ENCODE peak calls at places on chromosomes 6 and 20, in six cellular contexts. One of them, this sample, is unnamed.

GRCh38 chr20:22962567-22963439 is 72.3 kb upstream of the SSTR4 start:
- DNase-seq in trophoblast cell: no peak
- DNase-seq in IMR-90: no peak
- DNase-seq in neuronal stem cell: no peak
- DNase-seq in H9: no peak
- DNase-seq in mesenchymal stem cell: no peak
- DNase-seq in this sample: no peak

GRCh38 chr6:38055210-38055609 is 235.7 kb downstream of the ZFAND3 start:
- DNase-seq in mesenchymal stem cell: no peak
- DNase-seq in trophoblast cell: no peak
- DNase-seq in H9: no peak
- DNase-seq in IMR-90: no peak
- DNase-seq in neuronal stem cell: no peak
- DNase-seq in this sample: no peak

GRCh38 chr20:6848992-6849391 is 81.5 kb downstream of the BMP2 start:
- DNase-seq in mesenchymal stem cell: no peak
- DNase-seq in H9: no peak
- DNase-seq in trophoblast cell: no peak
- DNase-seq in IMR-90: no peak
- DNase-seq in neuronal stem cell: no peak
- DNase-seq in this sample: no peak

GRCh38 chr6:39770476-39770875 is 21.7 kb upstream of the DAAM2 start:
- DNase-seq in IMR-90: no peak
- DNase-seq in trophoblast cell: no peak
- DNase-seq in H9: no peak
- DNase-seq in mesenchymal stem cell: no peak
- DNase-seq in neuronal stem cell: no peak
- DNase-seq in this sample: no peak

GRCh38 chr6:144482142-144482541 is 197.0 kb downstream of the UTRN start:
- DNase-seq in IMR-90: peak; percentile 81
- DNase-seq in trophoblast cell: peak; percentile 75
- DNase-seq in H9: peak; percentile 71
- DNase-seq in mesenchymal stem cell: peak; percentile 77
- DNase-seq in neuronal stem cell: peak; percentile 39
- DNase-seq in this sample: peak; percentile 43

GRCh38 chr6:163347021-163347446 is 67.5 kb upstream of the QKI start:
- DNase-seq in trophoblast cell: no peak
- DNase-seq in IMR-90: no peak
- DNase-seq in mesenchymal stem cell: no peak
- DNase-seq in H9: no peak
- DNase-seq in neuronal stem cell: no peak
- DNase-seq in this sample: no peak

GRCh38 chr6:97626586-97627441 is 343.8 kb upstream of the MMS22L start:
- DNase-seq in mesenchymal stem cell: peak; percentile 5
- DNase-seq in trophoblast cell: no peak
- DNase-seq in IMR-90: peak; percentile 3
- DNase-seq in H9: no peak
- DNase-seq in neuronal stem cell: peak; percentile 5
- DNase-seq in this sample: no peak

GRCh38 chr6:95413789-95414188 is 163.5 kb upstream of the MANEA start:
- DNase-seq in neuronal stem cell: no peak
- DNase-seq in mesenchymal stem cell: no peak
- DNase-seq in trophoblast cell: no peak
- DNase-seq in H9: no peak
- DNase-seq in IMR-90: no peak
- DNase-seq in this sample: no peak

GRCh38 chr6:82589509-82590206 is 226.0 kb downstream of the TPBG start:
- DNase-seq in trophoblast cell: no peak
- DNase-seq in H9: peak; percentile 58
- DNase-seq in mesenchymal stem cell: peak; percentile 84
- DNase-seq in neuronal stem cell: peak; percentile 12
- DNase-seq in IMR-90: peak; percentile 64
- DNase-seq in this sample: peak; percentile 7

GRCh38 chr6:25309886-25310285 is 30.7 kb downstream of the CARMIL1 start:
- DNase-seq in H9: no peak
- DNase-seq in neuronal stem cell: no peak
- DNase-seq in IMR-90: no peak
- DNase-seq in trophoblast cell: no peak
- DNase-seq in mesenchymal stem cell: no peak
- DNase-seq in this sample: no peak

GRCh38 chr6:25303234-25303633 is 24.1 kb downstream of the CARMIL1 start:
- DNase-seq in neuronal stem cell: no peak
- DNase-seq in trophoblast cell: no peak
- DNase-seq in H9: no peak
- DNase-seq in IMR-90: no peak
- DNase-seq in mesenchymal stem cell: no peak
- DNase-seq in this sample: no peak

GRCh38 chr6:25307805-25308494 is 28.8 kb downstream of the CARMIL1 start:
- DNase-seq in trophoblast cell: no peak
- DNase-seq in mesenchymal stem cell: no peak
- DNase-seq in IMR-90: no peak
- DNase-seq in H9: no peak
- DNase-seq in neuronal stem cell: no peak
- DNase-seq in this sample: no peak

GRCh38 chr6:25302677-25303128 is 23.5 kb downstream of the CARMIL1 start:
- DNase-seq in IMR-90: peak; percentile 76
- DNase-seq in H9: no peak
- DNase-seq in mesenchymal stem cell: peak; percentile 80
- DNase-seq in trophoblast cell: no peak
- DNase-seq in neuronal stem cell: no peak
- DNase-seq in this sample: no peak

DNA sequence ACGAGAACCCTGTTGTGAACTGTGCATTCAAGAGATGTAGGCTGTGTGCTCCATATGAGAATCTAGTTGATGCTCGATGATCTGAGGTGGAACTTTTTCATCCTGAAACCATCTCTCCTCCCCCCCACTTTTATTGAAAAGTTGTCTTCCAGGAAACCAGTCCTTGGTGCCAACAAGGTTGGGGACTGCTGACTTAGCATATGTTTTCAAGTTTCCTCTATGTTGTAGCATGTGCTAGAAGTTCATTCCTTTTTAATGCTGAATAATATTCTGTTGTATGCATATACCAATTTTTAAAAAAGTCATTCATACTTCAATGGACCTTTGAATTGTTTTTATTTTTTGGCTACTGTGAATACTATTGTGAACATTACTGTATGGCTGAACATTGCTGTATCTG is 27.2 kb downstream of the CARMIL1 start:
- DNase-seq in IMR-90: no peak
- DNase-seq in H9: no peak
- DNase-seq in trophoblast cell: no peak
- DNase-seq in neuronal stem cell: no peak
- DNase-seq in mesenchymal stem cell: no peak
- DNase-seq in this sample: no peak
- H4K91ac ChIP-seq in IMR-90: no peak overlapping the region
- H4K91ac ChIP-seq in H9: no peak overlapping the region
- H4K91ac ChIP-seq in trophoblast cell: no peak overlapping the region
- H4K91ac ChIP-seq in neuronal stem cell: no peak overlapping the region
- H4K91ac ChIP-seq in mesenchymal stem cell: no peak overlapping the region
- H4K91ac ChIP-seq in this sample: no peak overlapping the region

DNA sequence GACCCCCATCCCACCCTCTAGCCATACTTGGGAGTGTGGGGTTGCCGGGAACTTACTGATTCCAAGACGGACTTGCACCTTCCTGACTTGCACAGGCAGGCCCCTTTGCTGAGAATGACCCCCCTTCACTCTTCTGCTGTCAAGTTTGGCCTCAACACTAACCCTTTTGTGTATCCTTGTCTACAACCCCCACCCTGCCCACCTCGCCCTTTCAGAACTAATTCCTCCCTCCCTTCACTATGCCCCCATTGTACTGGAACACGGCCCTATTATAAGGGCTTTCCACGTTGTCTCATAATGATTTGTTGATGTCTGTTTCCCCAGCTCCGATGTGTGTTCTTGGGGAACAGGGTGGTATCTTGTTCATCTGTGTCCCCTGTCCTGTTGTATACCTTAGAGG is 4.4 kb upstream of the NEDD9 start:
- DNase-seq in trophoblast cell: no peak
- DNase-seq in mesenchymal stem cell: no peak
- DNase-seq in IMR-90: no peak
- DNase-seq in neuronal stem cell: no peak
- DNase-seq in H9: no peak
- DNase-seq in this sample: no peak
- H4K91ac ChIP-seq in trophoblast cell: no peak overlapping the region
- H4K91ac ChIP-seq in mesenchymal stem cell: no peak overlapping the region
- H4K91ac ChIP-seq in IMR-90: no peak overlapping the region
- H4K91ac ChIP-seq in neuronal stem cell: no peak overlapping the region
- H4K91ac ChIP-seq in H9: no peak overlapping the region
- H4K91ac ChIP-seq in this sample: no peak overlapping the region

GRCh38 chr6:113182370-113183141 is 674.6 kb upstream of the MARCKS start:
- DNase-seq in mesenchymal stem cell: peak; percentile 70
- DNase-seq in trophoblast cell: no peak
- DNase-seq in H9: no peak
- DNase-seq in IMR-90: peak; percentile 83
- DNase-seq in neuronal stem cell: no peak
- DNase-seq in this sample: no peak

GRCh38 chr6:113178349-113178748 is 678.8 kb upstream of the MARCKS start:
- DNase-seq in IMR-90: peak; percentile 56
- DNase-seq in mesenchymal stem cell: no peak
- DNase-seq in H9: no peak
- DNase-seq in neuronal stem cell: no peak
- DNase-seq in trophoblast cell: no peak
- DNase-seq in this sample: no peak

GRCh38 chr6:113184736-113185135 is 672.4 kb upstream of the MARCKS start:
- DNase-seq in mesenchymal stem cell: no peak
- DNase-seq in trophoblast cell: no peak
- DNase-seq in H9: no peak
- DNase-seq in neuronal stem cell: no peak
- DNase-seq in IMR-90: peak; percentile 9
- DNase-seq in this sample: no peak

GRCh38 chr6:113184291-113184690 is 672.9 kb upstream of the MARCKS start:
- DNase-seq in IMR-90: peak; percentile 94
- DNase-seq in mesenchymal stem cell: peak; percentile 67
- DNase-seq in neuronal stem cell: no peak
- DNase-seq in trophoblast cell: peak; percentile 32
- DNase-seq in H9: no peak
- DNase-seq in this sample: no peak

GRCh38 chr6:113181164-113181563 is 676.0 kb upstream of the MARCKS start:
- DNase-seq in H9: no peak
- DNase-seq in mesenchymal stem cell: no peak
- DNase-seq in trophoblast cell: no peak
- DNase-seq in neuronal stem cell: no peak
- DNase-seq in IMR-90: no peak
- DNase-seq in this sample: no peak
- H4K91ac ChIP-seq in H9: no peak overlapping the region
- H4K91ac ChIP-seq in mesenchymal stem cell: no peak overlapping the region
- H4K91ac ChIP-seq in trophoblast cell: no peak overlapping the region
- H4K91ac ChIP-seq in neuronal stem cell: no peak overlapping the region
- H4K91ac ChIP-seq in IMR-90: peak overlapping the region; percentile 83
- H4K91ac ChIP-seq in this sample: no peak overlapping the region

GRCh38 chr6:154570505-154570904 is 60.0 kb upstream of the CNKSR3 start:
- DNase-seq in mesenchymal stem cell: no peak
- DNase-seq in trophoblast cell: no peak
- DNase-seq in H9: no peak
- DNase-seq in IMR-90: no peak
- DNase-seq in neuronal stem cell: no peak
- DNase-seq in this sample: no peak
- H4K91ac ChIP-seq in mesenchymal stem cell: no peak overlapping the region
- H4K91ac ChIP-seq in trophoblast cell: no peak overlapping the region
- H4K91ac ChIP-seq in H9: no peak overlapping the region
- H4K91ac ChIP-seq in IMR-90: no peak overlapping the region
- H4K91ac ChIP-seq in neuronal stem cell: no peak overlapping the region
- H4K91ac ChIP-seq in this sample: no peak overlapping the region

DNA sequence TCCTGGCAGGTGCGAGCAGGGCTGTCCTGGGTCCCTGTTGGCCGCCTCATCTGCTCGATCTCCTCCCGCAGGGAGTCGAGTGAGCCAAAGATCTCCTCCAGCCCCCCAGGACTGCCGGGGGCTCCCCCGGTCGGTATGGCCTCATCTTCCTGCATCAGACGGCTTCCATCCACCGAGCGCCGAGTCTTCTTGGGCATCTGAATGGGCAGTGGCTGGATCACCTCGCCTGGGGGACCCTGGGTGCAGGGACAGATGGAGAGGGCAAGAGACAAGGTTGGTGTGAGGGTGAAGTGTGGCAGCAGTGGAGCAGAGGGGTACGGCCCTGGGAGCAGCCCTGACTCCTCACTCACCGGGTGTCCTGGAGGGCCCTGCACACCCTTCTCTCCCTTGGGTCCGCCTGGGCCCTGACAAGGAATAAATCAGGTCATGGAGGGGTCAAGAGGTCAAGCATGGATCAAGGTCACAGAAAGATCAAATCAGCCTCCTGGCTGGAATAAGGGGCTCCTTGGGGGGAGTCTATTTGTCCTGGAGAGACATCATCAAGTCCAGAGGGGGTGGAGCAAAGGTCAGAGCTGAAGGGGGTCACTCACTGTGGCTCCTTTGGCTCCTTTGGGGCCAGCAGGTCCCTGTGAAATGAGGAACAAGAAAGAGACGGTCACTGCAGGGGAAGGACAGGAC is 26.5 kb downstream of the COL11A2 start:
- DNase-seq in IMR-90: no peak
- DNase-seq in H9: no peak
- DNase-seq in neuronal stem cell: no peak
- DNase-seq in mesenchymal stem cell: no peak
- DNase-seq in trophoblast cell: no peak
- DNase-seq in this sample: no peak
- H4K91ac ChIP-seq in IMR-90: no peak overlapping the region
- H4K91ac ChIP-seq in H9: no peak overlapping the region
- H4K91ac ChIP-seq in neuronal stem cell: no peak overlapping the region
- H4K91ac ChIP-seq in mesenchymal stem cell: no peak overlapping the region
- H4K91ac ChIP-seq in trophoblast cell: no peak overlapping the region
- H4K91ac ChIP-seq in this sample: no peak overlapping the region

GRCh38 chr6:33235221-33235634 is 26.9 kb downstream of the RING1 start:
- DNase-seq in H9: no peak
- DNase-seq in trophoblast cell: no peak
- DNase-seq in mesenchymal stem cell: no peak
- DNase-seq in IMR-90: no peak
- DNase-seq in neuronal stem cell: no peak
- DNase-seq in this sample: no peak

GRCh38 chr6:33241968-33242367 is 29.7 kb downstream of the VPS52 start:
- DNase-seq in trophoblast cell: no peak
- DNase-seq in H9: no peak
- DNase-seq in mesenchymal stem cell: no peak
- DNase-seq in neuronal stem cell: no peak
- DNase-seq in IMR-90: no peak
- DNase-seq in this sample: no peak

GRCh38 chr6:33236852-33237251 is 28.6 kb downstream of the RING1 start:
- DNase-seq in neuronal stem cell: no peak
- DNase-seq in mesenchymal stem cell: no peak
- DNase-seq in IMR-90: no peak
- DNase-seq in trophoblast cell: no peak
- DNase-seq in H9: no peak
- DNase-seq in this sample: no peak

GRCh38 chr6:33237731-33238130 is 29.4 kb downstream of the RING1 start:
- DNase-seq in neuronal stem cell: no peak
- DNase-seq in IMR-90: no peak
- DNase-seq in mesenchymal stem cell: no peak
- DNase-seq in H9: no peak
- DNase-seq in trophoblast cell: no peak
- DNase-seq in this sample: no peak
- H4K91ac ChIP-seq in neuronal stem cell: no peak overlapping the region
- H4K91ac ChIP-seq in IMR-90: no peak overlapping the region
- H4K91ac ChIP-seq in mesenchymal stem cell: no peak overlapping the region
- H4K91ac ChIP-seq in H9: no peak overlapping the region
- H4K91ac ChIP-seq in trophoblast cell: no peak overlapping the region
- H4K91ac ChIP-seq in this sample: no peak overlapping the region

This sample was measured in H1.